ENCODE peak calls at places on chromosome 10, in eight cellular contexts. X is SK-N-SH, R is GM13977, L is hepatocyte, M is GM20000, H is stomach, K is H9, F is HCT116. W is an unnamed sample.

GRCh38 chr10:15223174-15223573 is 54.7 kb upstream of the NMT2 start:
- DNase-seq in X (no peak), R (no peak), L (no peak), M (no peak), H (no peak), K (no peak), F (no peak), W (no peak)

GRCh38 chr10:45997557-45997956 is 25.3 kb downstream of the TIMM23 start:
- DNase-seq in X (no peak), R (no peak), L (no peak), M (no peak), H (no peak), K (no peak), F (no peak), W (no peak)

GRCh38 chr10:79147306-79147705 is 78.5 kb downstream of the ZMIZ1 start:
- DNase-seq in X (no peak), R (no peak), L (no peak), M (no peak), H (no peak), K (no peak), F (no peak), W (no peak)

GRCh38 chr10:119859422-119860258 is 13.0 kb downstream of the MCMBP start:
- DNase-seq in X (peak; percentile 15), R (peak; percentile 39), L (peak; percentile 62), M (peak; percentile 24), H (no peak), K (no peak), F (peak; percentile 59), W (no peak)

GRCh38 chr10:66307826-66308225 is 618.0 kb upstream of the LRRTM3 start:
- DNase-seq in X (no peak), R (no peak), L (no peak), M (no peak), H (no peak), K (no peak), F (no peak), W (no peak)

GRCh38 chr10:3948843-3949242 is 163.8 kb upstream of the KLF6 start:
- DNase-seq in X (peak; percentile 40), R (no peak), L (no peak), M (no peak), H (peak; percentile 54), K (no peak), F (no peak), W (no peak)

GRCh38 chr10:93274419-93274818 is 200.7 kb downstream of the CYP26A1 start:
- DNase-seq in X (no peak), R (no peak), L (no peak), M (no peak), H (no peak), K (no peak), F (no peak), W (no peak)

GRCh38 chr10:132592790-132593788 is 55.5 kb downstream of the INPP5A start:
- DNase-seq in X (no peak), R (peak; percentile 89), L (no peak), M (peak; percentile 88), H (no peak), K (no peak), F (no peak), W (peak; percentile 40)

GRCh38 chr10:33277135-33277536 is 57.3 kb downstream of the NRP1 start:
- DNase-seq in X (peak; percentile 72), R (no peak), L (no peak), M (no peak), H (peak; percentile 29), K (no peak), F (no peak), W (no peak)

GRCh38 chr10:14674376-14675050 is 100.2 kb downstream of the FAM107B start:
- DNase-seq in X (no peak), R (no peak), L (peak; percentile 76), M (no peak), H (peak; percentile 41), K (no peak), F (no peak), W (no peak)

GRCh38 chr10:109852718-109853037 is 70.6 kb downstream of the XPNPEP1 start:
- DNase-seq in X (no peak), R (no peak), L (no peak), M (no peak), H (no peak), K (no peak), F (no peak), W (no peak)

GRCh38 chr10:121927841-121928527 is at the start of gene ATE1:
- DNase-seq in X (peak; percentile 94), R (peak; percentile 94), L (peak; percentile 97), M (peak; percentile 96), H (peak; percentile 93), K (peak; percentile 91), F (peak; percentile 88), W (no peak)
- TF ChIP-seq CTCF in X (no peak), R (no peak), L (no peak), M (no peak), H (no peak), K (no peak), F (no peak), W (no peak)

GRCh38 chr10:114121031-114121430 is 53.0 kb downstream of the CCDC186 start:
- DNase-seq in X (no peak), R (no peak), L (no peak), M (no peak), H (no peak), K (no peak), F (no peak), W (no peak)
- TF ChIP-seq CTCF in X (no peak), R (no peak), L (peak; percentile 11), M (no peak), H (no peak), K (no peak), F (no peak), W (no peak)

GRCh38 chr10:91740353-91740924 is 57.8 kb upstream of the TNKS2 start:
- DNase-seq in X (no peak), R (no peak), L (no peak), M (no peak), H (no peak), K (no peak), F (no peak), W (no peak)

GRCh38 chr10:91743460-91743859 is 54.8 kb upstream of the TNKS2 start:
- DNase-seq in X (no peak), R (no peak), L (no peak), M (no peak), H (no peak), K (no peak), F (no peak), W (no peak)

GRCh38 chr10:91742189-91742588 is 56.0 kb upstream of the TNKS2 start:
- DNase-seq in X (no peak), R (no peak), L (no peak), M (no peak), H (no peak), K (no peak), F (no peak), W (no peak)

DNA sequence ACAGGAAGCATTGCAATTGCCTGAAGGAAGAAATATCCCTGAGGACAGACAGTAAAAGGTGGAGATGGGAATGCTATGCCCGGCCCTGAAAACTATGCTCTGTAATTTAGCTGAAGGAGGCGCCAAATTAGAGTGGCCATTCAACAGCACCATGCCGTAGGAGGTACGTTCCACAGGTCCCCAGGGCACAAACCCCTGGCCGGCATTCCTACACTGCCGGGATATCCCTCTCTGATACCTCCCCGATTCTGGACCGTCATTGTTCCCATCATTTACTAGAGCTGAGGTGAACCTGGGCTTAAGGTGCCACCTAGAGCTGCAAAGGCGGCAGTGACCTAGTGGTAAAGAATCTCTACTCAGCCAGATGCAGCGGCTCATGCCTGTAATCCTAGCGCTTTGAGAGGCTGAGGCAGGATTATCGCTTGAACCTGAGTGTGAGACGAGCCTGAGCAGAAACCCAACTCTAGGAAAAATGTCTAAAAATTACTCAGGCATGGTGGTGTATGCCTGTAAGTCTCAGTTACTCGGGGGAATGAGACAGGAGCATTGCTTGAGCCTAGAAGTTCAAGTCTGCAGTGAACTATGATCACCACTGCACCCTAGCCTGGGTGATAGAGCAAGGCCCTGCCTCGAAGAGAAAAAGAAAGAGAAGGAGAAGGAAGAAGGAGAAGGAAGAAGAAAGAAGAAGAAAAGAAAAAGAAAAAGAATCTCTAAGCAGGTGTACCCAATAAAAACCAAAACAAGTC is 53.0 kb upstream of the TNKS2 start:
- DNase-seq in X (no peak), R (no peak), L (peak; percentile 62), M (no peak), H (peak; percentile 39), K (peak; percentile 86), F (peak; percentile 67), W (no peak)
- TF ChIP-seq CTCF in X (no peak), R (peak; percentile 12), L (peak; percentile 52), M (peak; percentile 43), H (no peak), K (peak; percentile 77), F (peak; percentile 72), W (no peak)

GRCh38 chr10:73922007-73922863 is 11.3 kb downstream of the PLAU start:
- DNase-seq in X (no peak), R (peak; percentile 55), L (no peak), M (peak; percentile 58), H (no peak), K (no peak), F (no peak), W (no peak)

GRCh38 chr10:73917566-73918305 is 6.8 kb downstream of the PLAU start:
- DNase-seq in X (no peak), R (no peak), L (no peak), M (no peak), H (no peak), K (no peak), F (no peak), W (no peak)

GRCh38 chr10:73922864-73923133 is 11.9 kb downstream of the PLAU start:
- DNase-seq in X (no peak), R (no peak), L (no peak), M (no peak), H (no peak), K (no peak), F (no peak), W (no peak)

GRCh38 chr10:73916761-73917470 is 6.0 kb downstream of the PLAU start:
- DNase-seq in X (no peak), R (no peak), L (no peak), M (no peak), H (no peak), K (no peak), F (no peak), W (no peak)

DNA sequence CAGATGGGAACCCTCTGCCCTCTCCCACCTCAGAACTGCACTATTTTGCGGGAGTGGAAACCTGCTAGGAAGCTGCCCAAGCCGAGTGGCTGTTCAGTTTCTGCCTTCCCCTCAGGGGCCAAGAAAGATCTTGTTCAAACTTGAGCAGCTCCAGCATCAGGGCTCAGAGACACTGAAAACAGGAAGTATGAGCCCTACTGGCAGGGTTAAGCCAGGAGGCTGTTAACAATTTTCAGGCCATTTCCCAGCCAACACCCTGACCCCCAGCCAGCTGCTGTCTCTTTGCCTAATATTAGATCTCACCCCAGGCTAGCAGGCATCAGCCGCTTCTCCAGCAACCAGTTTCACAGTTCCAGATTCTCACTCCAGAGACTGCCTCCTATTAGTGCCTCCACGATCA is 9.2 kb downstream of the PLAU start:
- DNase-seq in X (peak; percentile 64), R (no peak), L (no peak), M (peak; percentile 49), H (no peak), K (no peak), F (no peak), W (no peak)
- TF ChIP-seq CTCF in X (no peak), R (no peak), L (no peak), M (no peak), H (no peak), K (no peak), F (no peak), W (no peak)

W was measured in GM12864.